ENCODE peak calls at places on chromosomes 7 and 10, in seven cellular contexts. E is heart right ventricle, W is body of pancreas, N is lower lobe of right lung, T is PC-3, G is GM06990, Z is left ventricle myocardium inferior. I is an unnamed sample.

GRCh38 chr7:139620676-139621344 is 97.3 kb downstream of the CLEC2L start:
- DNase-seq in E (no peak), W (peak; percentile 51), N (no peak), T (peak; percentile 57), G (no peak), Z (no peak), I (peak; percentile 72)

GRCh38 chr7:114979388-114979787 is 57.5 kb downstream of the MDFIC start:
- DNase-seq in E (peak; percentile 13), W (peak; percentile 72), N (peak; percentile 36), T (peak; percentile 83), G (no peak), Z (peak; percentile 37), I (no peak)

GRCh38 chr7:80018941-80019808 is 115.5 kb upstream of the GNAI1 start:
- DNase-seq in E (no peak), W (peak; percentile 26), N (peak; percentile 26), T (peak; percentile 56), G (no peak), Z (no peak), I (no peak)

GRCh38 chr7:151936207-151936606 is 20.0 kb upstream of the GALNTL5 start:
- DNase-seq in E (no peak), W (no peak), N (no peak), T (no peak), G (peak; percentile 41), Z (no peak), I (no peak)

GRCh38 chr7:114048386-114049235 is 129.8 kb upstream of the PPP1R3A start:
- DNase-seq in E (no peak), W (no peak), N (no peak), T (peak; percentile 6), G (no peak), Z (no peak), I (no peak)

GRCh38 chr10:74329873-74330272 is 178.9 kb downstream of the ADK start:
- DNase-seq in E (no peak), W (no peak), N (no peak), T (no peak), G (no peak), Z (no peak), I (no peak)

GRCh38 chr10:49761789-49762565 is at the start of gene OGDHL:
- DNase-seq in E (peak; percentile 51), W (peak; percentile 73), N (no peak), T (peak; percentile 81), G (peak; percentile 57), Z (peak; percentile 56), I (peak; percentile 78)

GRCh38 chr7:139041378-139042053 is 5.7 kb upstream of the ZC3HAV1L start:
- DNase-seq in E (no peak), W (no peak), N (no peak), T (no peak), G (no peak), Z (no peak), I (no peak)

GRCh38 chr7:126690848-126691751 is 561.6 kb downstream of the GRM8 start:
- DNase-seq in E (no peak), W (no peak), N (no peak), T (no peak), G (no peak), Z (no peak), I (no peak)

GRCh38 chr7:100157334-100158228 is 942 bp downstream of the TRAPPC14 start:
- DNase-seq in E (peak; percentile 30), W (peak; percentile 39), N (peak; percentile 67), T (peak; percentile 67), G (no peak), Z (no peak), I (no peak)

GRCh38 chr7:97732567-97733275 is 835 bp downstream of the TAC1 start:
- DNase-seq in E (no peak), W (no peak), N (no peak), T (no peak), G (no peak), Z (no peak), I (no peak)

DNA sequence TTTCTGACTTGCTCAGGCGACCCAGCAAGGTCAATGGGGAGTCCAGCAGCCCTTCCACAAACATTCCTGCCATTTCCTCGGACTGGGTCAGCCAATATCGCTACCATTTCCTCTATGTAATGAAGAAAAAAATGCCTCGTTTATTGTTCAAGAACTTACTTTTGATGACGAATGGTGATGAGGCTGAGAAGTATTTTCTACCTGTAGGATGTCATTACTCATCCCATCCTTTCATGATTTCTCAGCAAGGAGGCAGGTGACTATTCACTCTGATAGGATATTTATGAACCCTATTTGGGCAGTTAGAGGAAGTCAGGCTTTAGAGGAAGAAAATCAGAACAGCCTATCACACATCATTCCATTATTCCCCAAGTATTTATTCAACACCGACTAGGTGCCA is 178.6 kb downstream of the FANK1 start:
- DNase-seq in E (no peak), W (no peak), N (no peak), T (peak; percentile 81), G (no peak), Z (no peak), I (no peak)
- H3K27me3 ChIP-seq in E (no peaks in the 10 kb centered on the region), W (no peaks in the 10 kb centered on the region), N (no peaks in the 10 kb centered on the region), T (no peaks in the 10 kb centered on the region), G (no peaks in the 10 kb centered on the region), Z (peaks cover 26% of the 10 kb centered on the region), I (no peaks in the 10 kb centered on the region)

GRCh38 chr7:154879629-154880028 is 123.3 kb downstream of the PAXIP1 start:
- DNase-seq in E (no peak), W (no peak), N (no peak), T (no peak), G (no peak), Z (no peak), I (no peak)
- H3K27me3 ChIP-seq in E (no peaks in the 10 kb centered on the region), W (no peaks in the 10 kb centered on the region), N (peaks cover 6% of the 10 kb centered on the region), T (peaks cover 39% of the 10 kb centered on the region), G (no peaks in the 10 kb centered on the region), Z (peaks cover 44% of the 10 kb centered on the region), I (no peaks in the 10 kb centered on the region)

DNA sequence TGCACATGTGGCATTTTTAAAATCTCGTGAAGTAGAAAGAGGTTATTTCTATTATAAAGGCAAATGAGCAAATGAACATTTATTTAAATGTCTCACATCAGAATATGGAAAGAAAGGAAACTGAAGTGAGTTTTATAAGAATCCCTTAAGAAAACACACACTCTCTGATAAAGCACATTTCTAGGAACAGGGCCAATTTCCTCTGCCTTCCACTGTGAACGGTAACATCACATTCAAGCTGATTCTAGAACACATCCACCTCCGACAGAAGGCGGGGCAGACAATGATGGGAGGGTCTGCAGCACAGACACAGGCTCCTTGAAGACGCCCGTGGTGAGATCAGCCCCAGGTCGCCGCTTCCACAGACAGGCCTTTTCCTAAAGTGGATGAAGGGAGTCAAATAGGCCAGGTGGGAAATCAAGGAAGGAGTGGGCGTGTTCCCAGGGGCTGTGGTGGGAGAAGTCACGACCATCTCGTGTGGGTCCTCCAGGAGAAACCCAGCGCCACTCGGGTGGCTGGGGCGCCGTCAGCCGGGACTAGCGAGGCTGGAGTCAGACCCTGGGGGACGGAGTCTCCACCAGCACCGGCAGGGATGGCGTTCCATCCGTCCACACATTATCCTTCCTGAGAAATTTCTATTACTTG is 31.1 kb downstream of the PITRM1 start:
- DNase-seq in E (no peak), W (no peak), N (no peak), T (no peak), G (no peak), Z (no peak), I (no peak)
- H3K27me3 ChIP-seq in E (no peaks in the 10 kb centered on the region), W (no peaks in the 10 kb centered on the region), N (no peaks in the 10 kb centered on the region), T (no peaks in the 10 kb centered on the region), G (no peaks in the 10 kb centered on the region), Z (no peaks in the 10 kb centered on the region), I (no peaks in the 10 kb centered on the region)

GRCh38 chr10:69240455-69240854 is 20.3 kb downstream of the HKDC1 start:
- DNase-seq in E (no peak), W (no peak), N (no peak), T (no peak), G (no peak), Z (no peak), I (no peak)
- H3K27me3 ChIP-seq in E (no peaks in the 10 kb centered on the region), W (no peaks in the 10 kb centered on the region), N (no peaks in the 10 kb centered on the region), T (no peaks in the 10 kb centered on the region), G (no peaks in the 10 kb centered on the region), Z (no peaks in the 10 kb centered on the region), I (no peaks in the 10 kb centered on the region)

GRCh38 chr10:93601774-93602162 is 733 bp upstream of the RBP4 start:
- DNase-seq in E (no peak), W (no peak), N (no peak), T (no peak), G (no peak), Z (no peak), I (no peak)

GRCh38 chr10:93600861-93601773 is at the start of gene RBP4:
- DNase-seq in E (peak; percentile 20), W (no peak), N (no peak), T (peak; percentile 30), G (no peak), Z (no peak), I (peak; percentile 69)

GRCh38 chr10:93599778-93600177 is 1.3 kb downstream of the RBP4 start:
- DNase-seq in E (no peak), W (no peak), N (no peak), T (no peak), G (no peak), Z (no peak), I (no peak)

GRCh38 chr10:93599335-93599734 is 1.7 kb downstream of the RBP4 start:
- DNase-seq in E (no peak), W (no peak), N (no peak), T (no peak), G (no peak), Z (no peak), I (no peak)

DNA sequence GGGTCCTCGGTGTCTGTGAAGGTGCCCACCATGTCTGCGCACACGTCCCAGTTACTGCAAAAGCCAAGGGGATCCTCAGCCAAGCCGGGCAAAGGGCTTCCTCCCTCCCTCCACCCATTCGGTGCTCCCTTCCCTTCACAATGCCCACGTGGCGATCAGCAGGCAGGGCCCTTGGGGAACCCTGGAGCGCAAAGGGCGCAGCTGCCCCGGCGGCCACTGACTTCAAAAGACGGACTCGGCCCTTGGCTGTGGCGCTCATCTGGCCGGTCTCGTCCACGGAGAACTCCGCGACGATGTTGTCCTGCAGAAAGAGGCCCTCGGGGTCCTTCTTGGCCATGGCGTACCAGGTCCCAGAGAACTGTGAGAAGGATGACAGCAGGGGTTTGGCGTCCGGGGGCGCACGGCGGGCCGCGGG is 582 bp downstream of the RBP4 start:
- DNase-seq in E (no peak), W (no peak), N (no peak), T (no peak), G (no peak), Z (no peak), I (no peak)
- H3K27me3 ChIP-seq in E (no peaks in the 10 kb centered on the region), W (peaks cover 6% of the 10 kb centered on the region), N (peaks cover 45% of the 10 kb centered on the region), T (no peaks in the 10 kb centered on the region), G (no peaks in the 10 kb centered on the region), Z (peaks cover 63% of the 10 kb centered on the region), I (peaks cover 43% of the 10 kb centered on the region)

GRCh38 chr10:131092876-131093275 is 218.6 kb downstream of the TCERG1L start:
- DNase-seq in E (no peak), W (no peak), N (peak; percentile 34), T (no peak), G (no peak), Z (no peak), I (no peak)
- H3K27me3 ChIP-seq in E (no peaks in the 10 kb centered on the region), W (no peaks in the 10 kb centered on the region), N (no peaks in the 10 kb centered on the region), T (no peaks in the 10 kb centered on the region), G (no peaks in the 10 kb centered on the region), Z (peaks cover 77% of the 10 kb centered on the region), I (peaks cover 5% of the 10 kb centered on the region)

DNA sequence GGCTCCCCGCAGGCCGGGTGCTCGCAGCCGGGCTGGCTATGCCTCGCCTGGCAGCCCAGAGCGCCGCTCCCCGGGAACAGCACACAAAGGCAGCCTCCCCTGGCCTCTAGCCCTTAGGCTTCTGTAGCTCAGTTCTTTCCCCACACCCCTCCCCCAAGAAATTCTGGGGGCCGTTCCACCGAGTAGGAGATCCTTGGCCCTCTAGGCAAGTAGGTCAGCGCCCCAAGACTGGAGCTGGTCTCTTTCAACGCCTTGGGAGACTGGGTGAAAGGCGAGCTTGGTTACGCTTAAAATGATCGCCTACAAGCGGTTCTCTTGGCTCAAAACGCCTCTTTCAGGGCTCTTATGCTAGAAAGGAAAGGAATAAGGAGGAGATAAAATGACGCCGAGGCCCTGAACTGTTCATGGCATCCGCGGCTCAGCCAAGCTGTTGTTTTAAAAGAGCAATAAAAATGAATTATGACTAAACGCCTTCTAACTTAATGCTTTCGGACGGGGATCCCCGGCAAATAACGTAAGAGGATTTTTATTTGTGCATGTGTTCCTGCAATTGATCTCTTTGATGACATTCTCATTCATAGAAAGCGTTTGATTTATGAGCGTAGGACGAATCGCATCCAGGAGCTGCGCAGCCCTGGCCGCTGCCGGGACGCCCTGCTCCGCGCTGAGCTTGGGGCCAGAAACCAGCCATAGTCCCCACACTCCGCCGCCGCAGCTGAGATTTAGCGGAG is 2.9 kb upstream of the HOXA1 start:
- DNase-seq in E (no peak), W (no peak), N (no peak), T (peak; percentile 59), G (no peak), Z (no peak), I (no peak)
- H3K27me3 ChIP-seq in E (peaks cover 26% of the 10 kb centered on the region), W (peaks cover 71% of the 10 kb centered on the region), N (peaks cover 51% of the 10 kb centered on the region), T (no peaks in the 10 kb centered on the region), G (no peaks in the 10 kb centered on the region), Z (peaks cover 100% of the 10 kb centered on the region), I (peaks cover 15% of the 10 kb centered on the region)

I was measured in upper lobe of right lung.